ENCODE peak calls at places on chromosomes 12 and 14, in six cellular contexts. One of them, this sample, is unnamed.

GRCh38 chr12:124904306-124905098 is 9.9 kb downstream of the UBC start:
- DNase-seq in type B pancreatic cell: no peak
- DNase-seq in fibroblast of pulmonary artery: peak
- DNase-seq in psoas muscle: peak
- DNase-seq in cardiac fibroblast: peak
- DNase-seq in glutamatergic neuron: peak
- DNase-seq in this sample: peak

GRCh38 chr14:77151245-77151644 is 9.7 kb upstream of the ZDHHC22 start:
- DNase-seq in type B pancreatic cell: no peak
- DNase-seq in fibroblast of pulmonary artery: peak
- DNase-seq in psoas muscle: no peak
- DNase-seq in cardiac fibroblast: peak
- DNase-seq in glutamatergic neuron: peak
- DNase-seq in this sample: peak

GRCh38 chr14:101461891-101462290 is 99.4 kb upstream of the DIO3 start:
- DNase-seq in type B pancreatic cell: no peak
- DNase-seq in fibroblast of pulmonary artery: no peak
- DNase-seq in psoas muscle: no peak
- DNase-seq in cardiac fibroblast: no peak
- DNase-seq in glutamatergic neuron: no peak
- DNase-seq in this sample: no peak

GRCh38 chr14:96051642-96052540 is 12.7 kb downstream of the C14orf132 start:
- DNase-seq in type B pancreatic cell: no peak
- DNase-seq in fibroblast of pulmonary artery: no peak
- DNase-seq in psoas muscle: no peak
- DNase-seq in cardiac fibroblast: no peak
- DNase-seq in glutamatergic neuron: no peak
- DNase-seq in this sample: no peak

GRCh38 chr14:56216631-56217379 is 98.6 kb downstream of the PELI2 start:
- DNase-seq in type B pancreatic cell: no peak
- DNase-seq in fibroblast of pulmonary artery: peak
- DNase-seq in psoas muscle: peak
- DNase-seq in cardiac fibroblast: peak
- DNase-seq in glutamatergic neuron: no peak
- DNase-seq in this sample: no peak

GRCh38 chr14:28142400-28143015 is 624.1 kb upstream of the FOXG1 start:
- DNase-seq in type B pancreatic cell: no peak
- DNase-seq in fibroblast of pulmonary artery: peak
- DNase-seq in psoas muscle: no peak
- DNase-seq in cardiac fibroblast: peak
- DNase-seq in glutamatergic neuron: no peak
- DNase-seq in this sample: no peak

GRCh38 chr12:97299867-97300266 is 162.7 kb upstream of the RMST start:
- DNase-seq in type B pancreatic cell: no peak
- DNase-seq in fibroblast of pulmonary artery: no peak
- DNase-seq in psoas muscle: no peak
- DNase-seq in cardiac fibroblast: no peak
- DNase-seq in glutamatergic neuron: no peak
- DNase-seq in this sample: no peak

GRCh38 chr12:6056406-6057211 is 67.9 kb downstream of the VWF start:
- DNase-seq in type B pancreatic cell: no peak
- DNase-seq in fibroblast of pulmonary artery: no peak
- DNase-seq in psoas muscle: no peak
- DNase-seq in cardiac fibroblast: no peak
- DNase-seq in glutamatergic neuron: peak
- DNase-seq in this sample: no peak

GRCh38 chr12:124677552-124678356 is 110.3 kb upstream of the NCOR2 start:
- DNase-seq in type B pancreatic cell: no peak
- DNase-seq in fibroblast of pulmonary artery: no peak
- DNase-seq in psoas muscle: no peak
- DNase-seq in cardiac fibroblast: no peak
- DNase-seq in glutamatergic neuron: no peak
- DNase-seq in this sample: no peak

GRCh38 chr12:119180380-119181040 is 1.8 kb downstream of the HSPB8 start:
- DNase-seq in type B pancreatic cell: no peak
- DNase-seq in fibroblast of pulmonary artery: peak
- DNase-seq in psoas muscle: peak
- DNase-seq in cardiac fibroblast: peak
- DNase-seq in glutamatergic neuron: no peak
- DNase-seq in this sample: peak

GRCh38 chr12:62730649-62731377 is 204.1 kb downstream of the PPM1H start:
- DNase-seq in type B pancreatic cell: no peak
- DNase-seq in fibroblast of pulmonary artery: peak
- DNase-seq in psoas muscle: no peak
- DNase-seq in cardiac fibroblast: peak
- DNase-seq in glutamatergic neuron: no peak
- DNase-seq in this sample: peak

GRCh38 chr12:116588390-116589028 is 29.3 kb downstream of the MAP1LC3B2 start:
- DNase-seq in type B pancreatic cell: no peak
- DNase-seq in fibroblast of pulmonary artery: no peak
- DNase-seq in psoas muscle: no peak
- DNase-seq in cardiac fibroblast: no peak
- DNase-seq in glutamatergic neuron: no peak
- DNase-seq in this sample: no peak

GRCh38 chr14:104223101-104223809 is 84.9 kb downstream of the KIF26A start:
- DNase-seq in type B pancreatic cell: no peak
- DNase-seq in fibroblast of pulmonary artery: no peak
- DNase-seq in psoas muscle: peak
- DNase-seq in cardiac fibroblast: no peak
- DNase-seq in glutamatergic neuron: peak
- DNase-seq in this sample: no peak

DNA sequence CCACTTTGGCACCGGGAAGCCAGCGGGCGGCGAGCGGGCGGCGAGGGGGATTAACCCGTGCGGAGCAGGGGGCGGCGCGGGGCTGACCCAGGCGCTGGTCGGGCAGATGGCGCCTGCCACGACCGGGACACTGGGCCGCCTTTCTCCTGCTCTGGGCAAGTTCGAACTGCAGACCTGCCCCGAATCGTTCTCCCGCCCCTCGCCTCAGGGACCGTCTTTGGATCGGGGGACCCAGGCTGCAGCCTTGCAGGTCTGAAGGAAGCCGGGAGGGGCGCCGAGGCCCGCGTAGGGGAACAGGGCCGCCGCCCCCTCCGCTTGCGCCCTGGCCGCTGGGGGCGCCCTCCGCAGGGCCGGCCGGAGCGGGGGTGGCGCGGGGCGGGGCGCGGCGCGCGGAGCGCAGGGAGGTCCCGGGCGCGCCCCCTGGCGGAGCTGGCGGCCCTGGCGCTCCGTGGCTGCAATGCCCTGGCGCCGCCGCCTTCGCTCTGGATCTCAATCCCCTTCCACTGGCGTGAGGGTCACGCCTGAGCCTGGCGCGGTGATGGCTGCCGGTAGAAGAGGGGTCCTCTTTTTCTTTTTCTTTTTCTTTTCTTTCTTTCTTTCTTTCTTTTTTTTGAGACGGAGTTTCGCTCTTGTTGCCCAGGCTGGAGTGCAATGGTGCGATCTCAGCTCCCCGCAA is 447 bp upstream of the LTBP2 start:
- DNase-seq in type B pancreatic cell: peak
- DNase-seq in fibroblast of pulmonary artery: peak
- DNase-seq in psoas muscle: peak
- DNase-seq in cardiac fibroblast: peak
- DNase-seq in glutamatergic neuron: peak
- DNase-seq in this sample: peak
- TF ChIP-seq CTCF in type B pancreatic cell: peak
- TF ChIP-seq CTCF in fibroblast of pulmonary artery: peak
- TF ChIP-seq CTCF in psoas muscle: peak
- TF ChIP-seq CTCF in cardiac fibroblast: peak
- TF ChIP-seq CTCF in glutamatergic neuron: peak
- TF ChIP-seq CTCF in this sample: peak

GRCh38 chr12:14756331-14757143 is 46.7 kb downstream of the WBP11 start:
- DNase-seq in type B pancreatic cell: no peak
- DNase-seq in fibroblast of pulmonary artery: peak
- DNase-seq in psoas muscle: no peak
- DNase-seq in cardiac fibroblast: no peak
- DNase-seq in glutamatergic neuron: peak
- DNase-seq in this sample: no peak
- TF ChIP-seq CTCF in type B pancreatic cell: peak
- TF ChIP-seq CTCF in fibroblast of pulmonary artery: peak
- TF ChIP-seq CTCF in psoas muscle: no peak
- TF ChIP-seq CTCF in cardiac fibroblast: peak
- TF ChIP-seq CTCF in glutamatergic neuron: peak
- TF ChIP-seq CTCF in this sample: peak

GRCh38 chr12:52214421-52214802 is 18.6 kb upstream of the KRT7 start:
- DNase-seq in type B pancreatic cell: no peak
- DNase-seq in fibroblast of pulmonary artery: no peak
- DNase-seq in psoas muscle: no peak
- DNase-seq in cardiac fibroblast: no peak
- DNase-seq in glutamatergic neuron: no peak
- DNase-seq in this sample: no peak
- TF ChIP-seq CTCF in type B pancreatic cell: no peak
- TF ChIP-seq CTCF in fibroblast of pulmonary artery: no peak
- TF ChIP-seq CTCF in psoas muscle: no peak
- TF ChIP-seq CTCF in cardiac fibroblast: no peak
- TF ChIP-seq CTCF in glutamatergic neuron: no peak
- TF ChIP-seq CTCF in this sample: peak

GRCh38 chr12:107306141-107306670 is 212.9 kb upstream of the CRY1 start:
- DNase-seq in type B pancreatic cell: no peak
- DNase-seq in fibroblast of pulmonary artery: no peak
- DNase-seq in psoas muscle: no peak
- DNase-seq in cardiac fibroblast: no peak
- DNase-seq in glutamatergic neuron: no peak
- DNase-seq in this sample: no peak

GRCh38 chr12:107309020-107309419 is 215.7 kb upstream of the CRY1 start:
- DNase-seq in type B pancreatic cell: no peak
- DNase-seq in fibroblast of pulmonary artery: no peak
- DNase-seq in psoas muscle: no peak
- DNase-seq in cardiac fibroblast: no peak
- DNase-seq in glutamatergic neuron: no peak
- DNase-seq in this sample: no peak

GRCh38 chr12:107310621-107311020 is 217.3 kb upstream of the CRY1 start:
- DNase-seq in type B pancreatic cell: no peak
- DNase-seq in fibroblast of pulmonary artery: no peak
- DNase-seq in psoas muscle: no peak
- DNase-seq in cardiac fibroblast: no peak
- DNase-seq in glutamatergic neuron: no peak
- DNase-seq in this sample: no peak

GRCh38 chr12:107311682-107312081 is 218.3 kb upstream of the CRY1 start:
- DNase-seq in type B pancreatic cell: no peak
- DNase-seq in fibroblast of pulmonary artery: no peak
- DNase-seq in psoas muscle: no peak
- DNase-seq in cardiac fibroblast: no peak
- DNase-seq in glutamatergic neuron: no peak
- DNase-seq in this sample: no peak

GRCh38 chr12:107308310-107308709 is 215.0 kb upstream of the CRY1 start:
- DNase-seq in type B pancreatic cell: no peak
- DNase-seq in fibroblast of pulmonary artery: no peak
- DNase-seq in psoas muscle: no peak
- DNase-seq in cardiac fibroblast: no peak
- DNase-seq in glutamatergic neuron: no peak
- DNase-seq in this sample: no peak
- TF ChIP-seq CTCF in type B pancreatic cell: no peak
- TF ChIP-seq CTCF in fibroblast of pulmonary artery: no peak
- TF ChIP-seq CTCF in psoas muscle: no peak
- TF ChIP-seq CTCF in cardiac fibroblast: no peak
- TF ChIP-seq CTCF in glutamatergic neuron: no peak
- TF ChIP-seq CTCF in this sample: no peak

DNA sequence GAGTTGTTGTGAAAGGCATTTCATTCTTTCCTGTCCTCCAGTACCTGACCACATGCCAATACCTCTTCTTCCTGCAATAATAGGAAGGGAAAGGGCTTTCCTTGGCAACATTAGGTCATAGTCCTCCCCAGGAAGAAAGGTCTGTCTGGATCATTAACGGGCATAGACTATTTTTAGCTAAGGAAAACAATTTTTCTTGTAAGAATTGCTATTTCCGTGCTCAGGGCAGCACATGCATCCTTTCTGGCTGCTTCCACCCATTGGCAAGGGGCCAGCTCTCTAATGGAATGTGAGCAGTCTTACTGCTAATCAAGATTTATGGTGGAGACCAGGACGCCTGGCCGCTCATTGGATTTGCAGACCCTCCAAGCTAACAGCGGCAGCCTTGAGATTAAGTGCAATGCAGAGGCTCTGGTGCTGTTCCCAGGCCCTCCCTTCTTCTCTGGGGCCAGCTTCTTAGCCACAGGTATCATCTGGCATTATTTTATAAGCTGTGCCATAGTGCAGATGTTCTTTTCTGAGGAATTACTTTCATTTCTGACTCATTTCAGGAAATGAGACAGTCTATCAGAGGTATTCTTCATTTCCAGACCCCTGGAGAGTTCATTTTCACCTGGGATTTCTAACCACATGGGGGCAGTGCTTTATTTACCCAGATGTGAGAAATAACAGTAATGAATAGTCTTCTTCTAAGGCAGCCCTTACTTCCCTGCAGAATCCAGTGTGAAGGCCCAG is 52.9 kb downstream of the ANO6 start:
- DNase-seq in type B pancreatic cell: peak
- DNase-seq in fibroblast of pulmonary artery: peak
- DNase-seq in psoas muscle: peak
- DNase-seq in cardiac fibroblast: peak
- DNase-seq in glutamatergic neuron: no peak
- DNase-seq in this sample: peak
- TF ChIP-seq CTCF in type B pancreatic cell: peak
- TF ChIP-seq CTCF in fibroblast of pulmonary artery: peak
- TF ChIP-seq CTCF in psoas muscle: peak
- TF ChIP-seq CTCF in cardiac fibroblast: peak
- TF ChIP-seq CTCF in glutamatergic neuron: no peak
- TF ChIP-seq CTCF in this sample: peak

DNA sequence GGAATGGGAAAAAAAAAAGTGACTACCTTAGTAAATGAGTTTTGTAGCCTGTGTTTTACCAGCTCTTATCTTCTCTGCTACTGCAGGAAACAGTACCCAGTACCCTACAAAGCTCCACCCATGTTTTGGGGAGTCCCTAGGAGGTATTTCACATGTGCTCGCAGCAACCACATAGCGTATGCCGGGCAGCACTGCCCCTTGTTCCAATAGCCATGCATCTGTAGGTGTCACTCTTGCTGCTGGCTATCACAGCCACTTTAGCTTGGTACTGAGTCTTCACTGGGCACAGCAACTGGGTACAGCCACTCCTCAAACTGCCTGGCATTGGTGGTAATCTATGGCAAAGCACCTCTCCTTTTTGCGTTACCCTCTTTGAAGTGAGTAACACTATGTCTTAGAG is 2.0 kb upstream of the MDM1 start:
- DNase-seq in type B pancreatic cell: no peak
- DNase-seq in fibroblast of pulmonary artery: no peak
- DNase-seq in psoas muscle: no peak
- DNase-seq in cardiac fibroblast: no peak
- DNase-seq in glutamatergic neuron: no peak
- DNase-seq in this sample: no peak
- TF ChIP-seq CTCF in type B pancreatic cell: no peak
- TF ChIP-seq CTCF in fibroblast of pulmonary artery: no peak
- TF ChIP-seq CTCF in psoas muscle: peak
- TF ChIP-seq CTCF in cardiac fibroblast: no peak
- TF ChIP-seq CTCF in glutamatergic neuron: no peak
- TF ChIP-seq CTCF in this sample: no peak

This sample was measured in HFFc6.